ENCODE peak calls at places on chromosomes 16 and 17, in eight cellular contexts. F is stomach, D is cardiac muscle cell, T is mucosa of descending colon, V is tibial nerve, B is small intestine, I is thoracic aorta, J is Peyer's patch. M is an unnamed sample. For H3K36me3 and H3K9me3, the result is how much of the 10 kb centered on the place peaks cover.

GRCh38 chr17:19388791-19389190 is 1.8 kb upstream of the MFAP4 start:
- DNase-seq in F (no peak), D (no peak), T (no peak), V (no peak), B (peak), I (no peak), J (no peak), M (no peak)

GRCh38 chr16:8863594-8864424 is 5.0 kb downstream of the CARHSP1 start:
- DNase-seq in F (peak), D (peak), T (peak), V (peak), B (peak), I (no peak), J (no peak), M (no peak)

GRCh38 chr16:68356249-68356918 is 45.6 kb downstream of the PRMT7 start:
- DNase-seq in F (no peak), D (no peak), T (peak), V (no peak), B (peak), I (no peak), J (peak), M (peak)

GRCh38 chr17:39187152-39187830 is 10.2 kb downstream of the CACNB1 start:
- DNase-seq in F (no peak), D (no peak), T (peak), V (no peak), B (peak), I (no peak), J (no peak), M (no peak)

GRCh38 chr16:88713568-88714419 is 7.5 kb downstream of the CTU2 start:
- DNase-seq in F (peak), D (no peak), T (no peak), V (no peak), B (no peak), I (no peak), J (no peak), M (no peak)

GRCh38 chr16:84110527-84110926 is 6.2 kb downstream of the MBTPS1 start:
- DNase-seq in F (no peak), D (no peak), T (no peak), V (no peak), B (no peak), I (no peak), J (no peak), M (no peak)

GRCh38 chr16:22685162-22685830 is 128.7 kb upstream of the HS3ST2 start:
- DNase-seq in F (no peak), D (no peak), T (peak), V (peak), B (peak), I (peak), J (no peak), M (no peak)

GRCh38 chr16:17227278-17227677 is 243.5 kb downstream of the XYLT1 start:
- DNase-seq in F (no peak), D (no peak), T (no peak), V (no peak), B (peak), I (no peak), J (no peak), M (no peak)

GRCh38 chr16:73023752-73024570 is 24.0 kb downstream of the ZFHX3 start:
- DNase-seq in F (no peak), D (no peak), T (no peak), V (no peak), B (no peak), I (no peak), J (no peak), M (no peak)

GRCh38 chr17:41537990-41538389 is 9.9 kb upstream of the KRT19 start:
- DNase-seq in F (no peak), D (no peak), T (no peak), V (no peak), B (no peak), I (no peak), J (no peak), M (no peak)

DNA sequence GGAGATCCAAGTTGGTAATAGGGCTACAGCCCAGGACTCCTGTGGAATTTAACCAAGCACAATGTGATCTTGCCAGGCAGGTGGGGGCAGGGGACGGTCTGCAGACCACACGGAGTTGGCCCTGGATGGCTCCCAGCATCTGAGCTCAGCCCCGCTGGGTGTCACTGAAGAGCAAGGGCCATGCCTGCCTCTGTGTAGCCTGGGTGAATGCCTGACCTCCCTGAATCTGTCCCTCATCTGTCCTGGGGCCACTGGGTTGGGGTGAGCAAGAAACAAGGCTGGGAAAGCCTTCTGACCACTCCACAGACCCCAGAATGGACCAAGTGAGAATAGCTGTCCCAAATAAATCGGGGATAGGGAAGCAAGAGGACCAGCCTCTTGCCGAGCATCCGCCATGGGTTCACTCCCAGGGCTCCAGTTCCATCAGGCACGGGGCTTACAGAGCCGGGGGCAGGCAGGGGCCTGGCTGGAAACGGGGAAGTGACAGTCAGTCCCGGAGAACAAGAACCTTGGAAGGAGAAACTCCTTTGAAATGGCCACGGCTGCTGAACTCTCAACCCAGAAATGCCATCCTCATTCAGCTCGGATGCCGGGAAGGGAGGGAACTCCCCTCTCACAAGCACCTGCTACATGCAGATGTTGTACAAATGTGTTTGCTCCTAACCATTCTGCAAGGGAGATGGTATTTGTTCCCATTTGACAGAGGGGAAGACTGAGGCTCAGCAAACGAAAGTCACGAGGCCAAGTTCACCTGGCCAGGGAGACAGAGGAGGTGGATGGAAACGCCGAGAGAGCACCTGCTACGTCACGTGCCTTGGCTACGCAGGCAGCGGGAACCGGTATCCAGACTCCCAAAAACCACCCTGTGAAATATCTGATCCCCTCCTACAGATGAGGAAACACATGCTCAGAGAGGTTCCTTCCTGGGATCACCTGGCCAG is 50.0 kb downstream of the RMI2 start:
- DNase-seq in F (no peak), D (no peak), T (no peak), V (no peak), B (no peak), I (no peak), J (no peak), M (no peak)
- H3K4me3 ChIP-seq in F (no peak), D (no peak), T (no peak), V (no peak), B (no peak), I (no peak), J (no peak), M (no peak)

DNA sequence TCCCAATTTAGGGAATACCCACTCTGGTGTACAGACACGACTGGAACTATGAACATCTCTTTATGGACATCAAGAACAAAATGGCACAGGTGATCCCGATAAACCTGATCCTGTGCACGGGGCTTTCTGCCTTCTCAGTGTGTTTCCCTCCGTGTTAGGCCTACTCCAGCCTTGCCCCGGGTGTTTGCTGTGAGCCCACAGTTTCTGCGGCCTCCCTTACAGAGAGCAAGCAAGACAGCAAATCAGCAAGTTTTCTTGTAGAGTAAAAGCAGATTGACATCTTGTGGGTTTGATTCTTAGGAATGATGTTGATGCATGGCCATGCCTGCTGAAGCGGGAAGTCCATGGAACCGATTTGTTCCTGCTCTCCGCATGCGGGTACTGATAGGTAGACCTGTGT is 26.4 kb upstream of the ENDOV start:
- DNase-seq in F (no peak), D (no peak), T (no peak), V (no peak), B (no peak), I (no peak), J (no peak), M (no peak)
- H3K36me3 ChIP-seq in F (half or more), D (under half), T (under half), V (under half), B (half or more), I (half or more), J (half or more), M (half or more)

GRCh38 chr16:34743115-34743514 is 1283.7 kb downstream of the TP53TG3F start:
- DNase-seq in F (no peak), D (no peak), T (no peak), V (no peak), B (no peak), I (no peak), J (no peak), M (no peak)
- H3K9me3 ChIP-seq in F (half or more), D (under half), T (half or more), V (half or more), B (under half), I (under half), J (under half), M (under half)

DNA sequence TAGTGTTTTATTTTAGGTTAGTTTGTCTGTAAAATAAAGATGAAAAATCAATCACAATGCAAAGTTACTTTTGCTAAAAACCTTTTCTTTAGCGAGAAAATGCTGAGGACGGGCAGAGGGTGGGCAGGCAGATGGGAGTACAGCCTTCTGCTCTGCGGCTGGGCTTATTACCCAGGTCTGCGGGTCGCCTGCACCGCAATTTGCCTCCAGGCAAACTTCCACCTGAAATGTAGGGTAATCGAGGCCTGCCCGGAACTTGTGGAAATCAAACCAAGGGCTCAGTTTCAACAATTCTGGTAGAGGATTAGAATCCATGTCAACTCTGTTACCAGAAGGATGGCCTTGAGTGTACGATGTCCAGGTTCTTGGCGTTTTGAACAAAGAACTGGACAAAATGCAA is 22.3 kb upstream of the MMD start:
- DNase-seq in F (no peak), D (no peak), T (no peak), V (no peak), B (no peak), I (no peak), J (no peak), M (no peak)
- H3K4me3 ChIP-seq in F (no peak), D (no peak), T (no peak), V (no peak), B (no peak), I (no peak), J (no peak), M (no peak)

GRCh38 chr17:64506201-64506575 is at the start of gene DDX5:
- DNase-seq in F (peak), D (peak), T (peak), V (peak), B (peak), I (peak), J (peak), M (peak)
- H3K36me3 ChIP-seq in F (half or more), D (under half), T (under half), V (under half), B (under half), I (under half), J (half or more), M (under half)

M was measured in CD4-positive, alpha-beta memory T cell.